ENCODE peak calls at places on chromosomes 13 and 19, in eight cellular contexts. J is dermis blood vessel endothelial cell; M is Panc1; L is stimulated activated CD4-positive, alpha-beta T cell treated with anti-CD3 and anti-CD28 coated beads, Interleukin-15, amount 100 ng/mL, for 48 hours; A is upper lobe of left lung; P is T47D; V is GF-D8; Z is H54. Q is an unnamed sample.

GRCh38 chr13:48828962-48829405 is 146.7 kb upstream of the FNDC3A start:
- DNase-seq in L (no peak), Z (no peak), M (no peak), P (no peak), J (no peak), V (no peak), A (no peak), Q (no peak)

GRCh38 chr19:8635422-8635821 is 5.0 kb downstream of the NFILZ start:
- DNase-seq in L (no peak), M (peak), Z (peak), A (no peak), J (no peak), V (no peak), P (no peak), Q (no peak)

GRCh38 chr19:58328999-58329398 is 2.2 kb downstream of the ZSCAN22 start:
- DNase-seq in L (no peak), Z (no peak), J (peak), M (no peak), P (no peak), A (no peak), V (peak), Q (peak)

GRCh38 chr13:94711561-94712286 is 621 bp downstream of the SOX21 start:
- DNase-seq in P (no peak), V (no peak), L (no peak), A (no peak), J (peak), Z (no peak), M (no peak), Q (no peak)

GRCh38 chr13:48072304-48072703 is 22.6 kb downstream of the MED4 start:
- DNase-seq in Z (no peak), P (no peak), V (no peak), J (no peak), M (no peak), L (no peak), A (no peak), Q (no peak)

GRCh38 chr19:34555447-34555846 is 73.9 kb downstream of the WTIP start:
- DNase-seq in V (no peak), L (no peak), A (no peak), J (peak), P (peak), M (no peak), Z (no peak), Q (peak)

GRCh38 chr13:76965759-76966421 is 17.6 kb downstream of the ACOD1 start:
- DNase-seq in P (peak), L (no peak), M (no peak), J (peak), V (no peak), A (no peak), Z (no peak), Q (peak)

GRCh38 chr13:35729926-35730627 is 253.6 kb upstream of the MAB21L1 start:
- DNase-seq in A (no peak), M (no peak), V (no peak), J (no peak), L (no peak), Z (no peak), P (no peak), Q (peak)

GRCh38 chr13:101942038-101942437 is 459.8 kb downstream of the FGF14 start:
- DNase-seq in L (no peak), V (no peak), Z (peak), M (peak), A (no peak), J (peak), P (peak), Q (peak)

GRCh38 chr19:51809787-51810186 is 14.8 kb downstream of the FPR3 start:
- DNase-seq in V (no peak), A (no peak), M (no peak), L (no peak), Z (no peak), P (no peak), J (no peak), Q (no peak)

GRCh38 chr19:17041994-17042393 is 15.4 kb upstream of the CPAMD8 start:
- DNase-seq in A (no peak), M (no peak), Z (no peak), V (no peak), L (no peak), P (no peak), J (peak), Q (no peak)

GRCh38 chr13:78609464-78610205 is 6.3 kb upstream of the POU4F1 start:
- DNase-seq in Z (no peak), M (no peak), V (no peak), P (peak), A (no peak), J (no peak), L (no peak), Q (no peak)

GRCh38 chr13:71252191-71252704 is 614.8 kb downstream of the DACH1 start:
- DNase-seq in A (no peak), M (no peak), L (no peak), J (peak), P (peak), V (no peak), Z (no peak), Q (no peak)

GRCh38 chr19:11377756-11378155 is 3.3 kb downstream of the SWSAP1 start:
- DNase-seq in A (no peak), V (no peak), L (no peak), M (no peak), P (no peak), Z (no peak), J (no peak), Q (no peak)